ENCODE peak calls at places on chromosome 11, in ten cellular contexts. One of them, this sample, is unnamed. For H3K4me1, the result is how much of the 10 kb centered on the place peaks cover.

GRCh38 chr11:131667566-131667965 is 297.2 kb downstream of the NTM start:
- DNase-seq in fibroblast of lung: no peak
- DNase-seq in heart right ventricle: no peak
- DNase-seq in upper lobe of right lung: no peak
- DNase-seq in cardiac muscle cell: no peak
- DNase-seq in lower lobe of right lung: no peak
- DNase-seq in pancreas: no peak
- DNase-seq in kidney: no peak
- DNase-seq in HCT116: no peak
- DNase-seq in body of pancreas: no peak
- DNase-seq in this sample: no peak

GRCh38 chr11:19276859-19277808 is 36.4 kb upstream of the E2F8 start:
- DNase-seq in heart right ventricle: no peak
- DNase-seq in lower lobe of right lung: no peak
- DNase-seq in cardiac muscle cell: peak
- DNase-seq in fibroblast of lung: peak
- DNase-seq in body of pancreas: no peak
- DNase-seq in kidney: no peak
- DNase-seq in HCT116: no peak
- DNase-seq in upper lobe of right lung: no peak
- DNase-seq in pancreas: no peak
- DNase-seq in this sample: peak

GRCh38 chr11:67584205-67584880 is 731 bp downstream of the GSTP1 start:
- DNase-seq in HCT116: no peak
- DNase-seq in pancreas: peak
- DNase-seq in heart right ventricle: peak
- DNase-seq in body of pancreas: peak
- DNase-seq in upper lobe of right lung: peak
- DNase-seq in lower lobe of right lung: peak
- DNase-seq in kidney: peak
- DNase-seq in cardiac muscle cell: peak
- DNase-seq in fibroblast of lung: peak
- DNase-seq in this sample: no peak

GRCh38 chr11:2472428-2473186 is 27.8 kb downstream of the KCNQ1 start:
- DNase-seq in upper lobe of right lung: peak
- DNase-seq in fibroblast of lung: no peak
- DNase-seq in pancreas: no peak
- DNase-seq in HCT116: no peak
- DNase-seq in lower lobe of right lung: no peak
- DNase-seq in cardiac muscle cell: no peak
- DNase-seq in heart right ventricle: no peak
- DNase-seq in kidney: peak
- DNase-seq in body of pancreas: no peak
- DNase-seq in this sample: no peak

GRCh38 chr11:34986883-34987525 is 70.6 kb downstream of the PDHX start:
- DNase-seq in heart right ventricle: no peak
- DNase-seq in upper lobe of right lung: no peak
- DNase-seq in cardiac muscle cell: no peak
- DNase-seq in pancreas: no peak
- DNase-seq in fibroblast of lung: peak
- DNase-seq in HCT116: no peak
- DNase-seq in lower lobe of right lung: no peak
- DNase-seq in kidney: no peak
- DNase-seq in body of pancreas: peak
- DNase-seq in this sample: no peak

GRCh38 chr11:111310723-111311122 is 12.4 kb downstream of the POU2AF3 start:
- DNase-seq in fibroblast of lung: no peak
- DNase-seq in HCT116: no peak
- DNase-seq in heart right ventricle: no peak
- DNase-seq in kidney: no peak
- DNase-seq in pancreas: no peak
- DNase-seq in cardiac muscle cell: no peak
- DNase-seq in body of pancreas: no peak
- DNase-seq in upper lobe of right lung: no peak
- DNase-seq in lower lobe of right lung: no peak
- DNase-seq in this sample: no peak

GRCh38 chr11:64674774-64675173 is 48.2 kb downstream of the NRXN2 start:
- DNase-seq in lower lobe of right lung: no peak
- DNase-seq in body of pancreas: no peak
- DNase-seq in upper lobe of right lung: no peak
- DNase-seq in cardiac muscle cell: no peak
- DNase-seq in HCT116: no peak
- DNase-seq in kidney: no peak
- DNase-seq in fibroblast of lung: no peak
- DNase-seq in heart right ventricle: no peak
- DNase-seq in pancreas: no peak
- DNase-seq in this sample: no peak

GRCh38 chr11:13462311-13462927 is 603 bp downstream of the BTBD10 start:
- DNase-seq in heart right ventricle: peak
- DNase-seq in fibroblast of lung: peak
- DNase-seq in kidney: no peak
- DNase-seq in body of pancreas: peak
- DNase-seq in cardiac muscle cell: peak
- DNase-seq in upper lobe of right lung: no peak
- DNase-seq in pancreas: no peak
- DNase-seq in lower lobe of right lung: peak
- DNase-seq in HCT116: peak
- DNase-seq in this sample: peak

GRCh38 chr11:10294289-10294953 is 402 bp upstream of the SBF2 start:
- DNase-seq in fibroblast of lung: peak
- DNase-seq in cardiac muscle cell: peak
- DNase-seq in kidney: peak
- DNase-seq in upper lobe of right lung: peak
- DNase-seq in HCT116: no peak
- DNase-seq in heart right ventricle: peak
- DNase-seq in lower lobe of right lung: peak
- DNase-seq in pancreas: peak
- DNase-seq in body of pancreas: peak
- DNase-seq in this sample: peak

GRCh38 chr11:102559839-102560238 is 29.3 kb upstream of the MMP7 start:
- DNase-seq in heart right ventricle: no peak
- DNase-seq in kidney: no peak
- DNase-seq in fibroblast of lung: no peak
- DNase-seq in pancreas: no peak
- DNase-seq in upper lobe of right lung: no peak
- DNase-seq in cardiac muscle cell: no peak
- DNase-seq in lower lobe of right lung: no peak
- DNase-seq in HCT116: no peak
- DNase-seq in body of pancreas: no peak
- DNase-seq in this sample: no peak
- H3K4me1 ChIP-seq in heart right ventricle: under half
- H3K4me1 ChIP-seq in kidney: under half
- H3K4me1 ChIP-seq in fibroblast of lung: under half
- H3K4me1 ChIP-seq in pancreas: under half
- H3K4me1 ChIP-seq in upper lobe of right lung: under half
- H3K4me1 ChIP-seq in cardiac muscle cell: under half
- H3K4me1 ChIP-seq in lower lobe of right lung: under half
- H3K4me1 ChIP-seq in HCT116: half or more
- H3K4me1 ChIP-seq in body of pancreas: under half
- H3K4me1 ChIP-seq in this sample: under half

DNA sequence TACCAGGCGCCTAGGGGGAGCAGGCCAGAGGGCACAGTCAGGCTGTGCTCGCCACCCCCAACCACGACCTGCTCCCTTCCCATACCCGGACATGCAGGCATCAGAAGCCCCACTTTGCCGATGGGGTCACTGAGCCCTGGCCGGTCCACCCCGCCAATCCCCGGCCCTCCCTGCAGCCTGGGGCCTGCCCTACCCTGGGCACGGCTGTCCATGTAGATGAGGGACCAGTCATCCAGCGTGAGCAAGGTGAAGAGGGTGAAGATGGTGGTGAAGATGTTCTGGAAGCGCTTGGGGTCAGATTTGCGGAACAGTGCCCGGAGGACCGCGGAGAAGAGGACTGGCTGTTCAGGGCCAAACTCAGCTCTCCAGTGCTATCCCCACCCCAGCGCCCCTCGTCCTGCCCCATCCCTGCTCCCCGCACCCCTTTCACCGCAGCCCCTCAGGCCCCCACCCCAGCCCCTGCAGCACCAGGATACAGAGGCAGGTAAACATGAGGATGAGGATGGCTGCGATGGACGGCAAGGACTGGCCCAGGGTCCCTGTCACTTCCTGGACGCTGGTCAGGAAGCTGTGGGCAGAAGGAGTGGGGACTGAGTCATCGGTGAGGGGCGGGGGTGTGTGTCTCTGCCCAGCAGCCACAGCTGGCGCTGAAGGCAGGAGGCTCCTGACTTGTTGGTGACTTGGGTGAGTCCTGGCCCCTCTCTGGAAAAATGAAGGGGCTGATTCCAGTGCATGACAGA is 5.5 kb downstream of the CATSPER1 start:
- DNase-seq in body of pancreas: no peak
- DNase-seq in upper lobe of right lung: peak
- DNase-seq in lower lobe of right lung: peak
- DNase-seq in pancreas: no peak
- DNase-seq in heart right ventricle: no peak
- DNase-seq in kidney: no peak
- DNase-seq in cardiac muscle cell: peak
- DNase-seq in fibroblast of lung: peak
- DNase-seq in HCT116: no peak
- DNase-seq in this sample: no peak
- H3K4me3 ChIP-seq in body of pancreas: no peak
- H3K4me3 ChIP-seq in upper lobe of right lung: no peak
- H3K4me3 ChIP-seq in lower lobe of right lung: no peak
- H3K4me3 ChIP-seq in pancreas: no peak
- H3K4me3 ChIP-seq in heart right ventricle: no peak
- H3K4me3 ChIP-seq in kidney: no peak
- H3K4me3 ChIP-seq in cardiac muscle cell: no peak
- H3K4me3 ChIP-seq in fibroblast of lung: no peak
- H3K4me3 ChIP-seq in HCT116: peak
- H3K4me3 ChIP-seq in this sample: no peak

DNA sequence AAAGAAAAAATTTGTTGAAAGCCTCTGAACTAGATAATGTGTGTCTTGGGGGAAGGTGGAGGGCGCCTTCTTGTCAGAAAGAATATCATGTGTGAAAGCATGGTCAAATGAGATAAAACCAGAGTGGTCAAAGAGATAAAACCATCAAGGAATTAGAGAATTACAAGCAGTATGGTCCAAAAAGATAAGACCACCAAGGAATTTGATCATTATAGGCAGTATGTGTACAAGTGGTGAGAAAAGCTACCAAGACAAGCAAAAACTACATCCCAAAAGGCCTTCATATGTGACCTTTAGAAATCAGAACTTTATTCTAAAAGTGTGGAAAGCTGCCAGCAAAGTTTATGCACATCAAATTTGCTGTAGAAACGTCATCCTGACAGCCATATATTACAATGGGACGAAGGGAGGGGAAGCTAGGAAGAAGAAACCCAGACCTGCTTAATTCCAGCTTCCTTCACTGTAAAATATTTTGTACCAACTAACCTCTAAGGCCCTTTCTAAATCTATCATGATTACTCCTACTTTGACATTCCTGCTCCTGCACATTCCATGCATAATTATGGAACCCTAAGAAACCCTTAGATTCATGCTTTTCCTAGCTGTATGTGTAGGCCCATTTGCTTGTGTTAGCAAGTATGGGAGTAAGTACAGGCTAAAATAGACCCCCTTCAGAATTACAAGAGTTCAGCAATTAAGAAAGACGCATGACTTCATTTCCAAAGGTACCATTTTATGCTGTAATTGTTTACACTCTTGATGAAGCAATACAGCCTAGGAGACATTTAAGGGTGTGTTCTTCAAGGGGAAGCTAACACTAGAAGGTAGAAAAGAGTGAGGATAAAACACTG is 51.6 kb downstream of the LGR4 start:
- DNase-seq in lower lobe of right lung: no peak
- DNase-seq in heart right ventricle: no peak
- DNase-seq in body of pancreas: no peak
- DNase-seq in upper lobe of right lung: no peak
- DNase-seq in kidney: no peak
- DNase-seq in HCT116: no peak
- DNase-seq in pancreas: no peak
- DNase-seq in cardiac muscle cell: peak
- DNase-seq in fibroblast of lung: peak
- DNase-seq in this sample: no peak
- H3K4me1 ChIP-seq in lower lobe of right lung: under half
- H3K4me1 ChIP-seq in heart right ventricle: under half
- H3K4me1 ChIP-seq in body of pancreas: half or more
- H3K4me1 ChIP-seq in upper lobe of right lung: under half
- H3K4me1 ChIP-seq in kidney: under half
- H3K4me1 ChIP-seq in HCT116: under half
- H3K4me1 ChIP-seq in pancreas: under half
- H3K4me1 ChIP-seq in cardiac muscle cell: half or more
- H3K4me1 ChIP-seq in fibroblast of lung: under half
- H3K4me1 ChIP-seq in this sample: under half

GRCh38 chr11:120061036-120061760 is 76.7 kb downstream of the TRIM29 start:
- DNase-seq in body of pancreas: no peak
- DNase-seq in pancreas: no peak
- DNase-seq in upper lobe of right lung: no peak
- DNase-seq in kidney: no peak
- DNase-seq in HCT116: no peak
- DNase-seq in cardiac muscle cell: peak
- DNase-seq in heart right ventricle: no peak
- DNase-seq in lower lobe of right lung: no peak
- DNase-seq in fibroblast of lung: peak
- DNase-seq in this sample: no peak

GRCh38 chr11:120057028-120057330 is 80.9 kb downstream of the TRIM29 start:
- DNase-seq in cardiac muscle cell: no peak
- DNase-seq in heart right ventricle: no peak
- DNase-seq in kidney: no peak
- DNase-seq in lower lobe of right lung: no peak
- DNase-seq in HCT116: no peak
- DNase-seq in upper lobe of right lung: no peak
- DNase-seq in pancreas: no peak
- DNase-seq in body of pancreas: no peak
- DNase-seq in fibroblast of lung: no peak
- DNase-seq in this sample: no peak

GRCh38 chr11:120057595-120058581 is 80.0 kb downstream of the TRIM29 start:
- DNase-seq in heart right ventricle: no peak
- DNase-seq in fibroblast of lung: peak
- DNase-seq in HCT116: peak
- DNase-seq in upper lobe of right lung: no peak
- DNase-seq in body of pancreas: no peak
- DNase-seq in cardiac muscle cell: peak
- DNase-seq in pancreas: no peak
- DNase-seq in lower lobe of right lung: no peak
- DNase-seq in kidney: no peak
- DNase-seq in this sample: no peak

GRCh38 chr11:120060512-120060911 is 77.4 kb downstream of the TRIM29 start:
- DNase-seq in lower lobe of right lung: no peak
- DNase-seq in upper lobe of right lung: no peak
- DNase-seq in pancreas: no peak
- DNase-seq in HCT116: no peak
- DNase-seq in heart right ventricle: no peak
- DNase-seq in fibroblast of lung: no peak
- DNase-seq in kidney: no peak
- DNase-seq in body of pancreas: no peak
- DNase-seq in cardiac muscle cell: no peak
- DNase-seq in this sample: no peak

DNA sequence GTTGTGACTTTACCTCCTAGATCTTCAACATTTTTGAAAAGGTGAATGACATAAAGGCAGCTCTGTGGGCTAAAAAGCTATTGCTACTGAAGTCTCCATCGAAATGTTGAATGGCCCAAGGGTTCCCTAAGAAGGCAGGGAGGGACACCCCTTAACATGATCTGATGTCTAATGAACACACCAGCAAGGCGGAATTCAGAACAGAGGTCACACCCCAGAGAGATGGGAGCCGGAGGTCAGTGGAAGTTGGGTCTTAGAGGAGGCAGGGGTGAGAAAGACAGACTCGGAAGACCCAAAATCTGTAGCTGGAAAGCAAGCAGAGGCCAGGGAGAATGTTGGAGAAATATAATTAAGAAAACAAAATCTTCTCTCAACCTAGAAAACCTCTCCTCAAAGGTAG is 79.0 kb downstream of the TRIM29 start:
- DNase-seq in body of pancreas: no peak
- DNase-seq in fibroblast of lung: no peak
- DNase-seq in HCT116: no peak
- DNase-seq in kidney: no peak
- DNase-seq in cardiac muscle cell: no peak
- DNase-seq in pancreas: no peak
- DNase-seq in heart right ventricle: no peak
- DNase-seq in upper lobe of right lung: no peak
- DNase-seq in lower lobe of right lung: no peak
- DNase-seq in this sample: no peak
- H3K4me3 ChIP-seq in body of pancreas: no peak
- H3K4me3 ChIP-seq in fibroblast of lung: no peak
- H3K4me3 ChIP-seq in HCT116: no peak
- H3K4me3 ChIP-seq in kidney: no peak
- H3K4me3 ChIP-seq in cardiac muscle cell: no peak
- H3K4me3 ChIP-seq in pancreas: no peak
- H3K4me3 ChIP-seq in heart right ventricle: no peak
- H3K4me3 ChIP-seq in upper lobe of right lung: no peak
- H3K4me3 ChIP-seq in lower lobe of right lung: no peak
- H3K4me3 ChIP-seq in this sample: no peak

This sample was measured in right lobe of liver.